ENCODE peak calls at places on chromosomes 4 and X, in five cellular contexts. W is bronchial epithelial cell, M is suprapubic skin, R is stomach, K is PC-9. E is an unnamed sample. For H3K27me3, the result is how much of the 10 kb centered on the place peaks cover.

GRCh38 chr4:86015412-86016350 is 344.2 kb downstream of the MAPK10 start:
- DNase-seq in W (no peak), M (no peak), R (no peak), K (no peak), E (no peak)

GRCh38 chrX:76148753-76149152 is 24.1 kb upstream of the PBDC1 start:
- DNase-seq in W (peak), M (peak), R (no peak), K (peak), E (peak)

GRCh38 chr4:123304151-123305021 is 92.2 kb upstream of the SPRY1 start:
- DNase-seq in W (no peak), M (no peak), R (no peak), K (no peak), E (no peak)

GRCh38 chr4:152708806-152709205 is 29.0 kb upstream of the TMEM154 start:
- DNase-seq in W (no peak), M (no peak), R (no peak), K (no peak), E (no peak)

GRCh38 chrX:21666679-21667078 is 8.5 kb upstream of the KLHL34 start:
- DNase-seq in W (no peak), M (no peak), R (no peak), K (no peak), E (no peak)

GRCh38 chrX:132216806-132217202 is 2.4 kb downstream of the RAP2C start:
- DNase-seq in W (peak), M (no peak), R (no peak), K (no peak), E (no peak)

GRCh38 chrX:124086411-124086810 is 124.9 kb downstream of the STAG2 start:
- DNase-seq in W (no peak), M (no peak), R (no peak), K (no peak), E (no peak)

GRCh38 chr4:55931833-55932232 is 16.9 kb upstream of the CEP135 start:
- DNase-seq in W (no peak), M (no peak), R (no peak), K (no peak), E (no peak)

GRCh38 chrX:10169180-10169579 is 12.4 kb downstream of the CLCN4 start:
- DNase-seq in W (no peak), M (no peak), R (no peak), K (no peak), E (no peak)

GRCh38 chr4:26701786-26702227 is 117.9 kb downstream of the TBC1D19 start:
- DNase-seq in W (peak), M (no peak), R (no peak), K (no peak), E (no peak)

GRCh38 chrX:50769389-50770063 is 44.5 kb downstream of the SHROOM4 start:
- DNase-seq in W (peak), M (no peak), R (no peak), K (no peak), E (no peak)

GRCh38 chr4:159747983-159748382 is 645.1 kb downstream of the RAPGEF2 start:
- DNase-seq in W (no peak), M (no peak), R (no peak), K (no peak), E (no peak)

GRCh38 chr4:79977131-79977840 is 95.7 kb downstream of the ANTXR2 start:
- DNase-seq in W (no peak), M (no peak), R (no peak), K (no peak), E (no peak)

GRCh38 chr4:18932940-18933339 is 911.4 kb upstream of the LCORL start:
- DNase-seq in W (no peak), M (no peak), R (no peak), K (no peak), E (no peak)

DNA sequence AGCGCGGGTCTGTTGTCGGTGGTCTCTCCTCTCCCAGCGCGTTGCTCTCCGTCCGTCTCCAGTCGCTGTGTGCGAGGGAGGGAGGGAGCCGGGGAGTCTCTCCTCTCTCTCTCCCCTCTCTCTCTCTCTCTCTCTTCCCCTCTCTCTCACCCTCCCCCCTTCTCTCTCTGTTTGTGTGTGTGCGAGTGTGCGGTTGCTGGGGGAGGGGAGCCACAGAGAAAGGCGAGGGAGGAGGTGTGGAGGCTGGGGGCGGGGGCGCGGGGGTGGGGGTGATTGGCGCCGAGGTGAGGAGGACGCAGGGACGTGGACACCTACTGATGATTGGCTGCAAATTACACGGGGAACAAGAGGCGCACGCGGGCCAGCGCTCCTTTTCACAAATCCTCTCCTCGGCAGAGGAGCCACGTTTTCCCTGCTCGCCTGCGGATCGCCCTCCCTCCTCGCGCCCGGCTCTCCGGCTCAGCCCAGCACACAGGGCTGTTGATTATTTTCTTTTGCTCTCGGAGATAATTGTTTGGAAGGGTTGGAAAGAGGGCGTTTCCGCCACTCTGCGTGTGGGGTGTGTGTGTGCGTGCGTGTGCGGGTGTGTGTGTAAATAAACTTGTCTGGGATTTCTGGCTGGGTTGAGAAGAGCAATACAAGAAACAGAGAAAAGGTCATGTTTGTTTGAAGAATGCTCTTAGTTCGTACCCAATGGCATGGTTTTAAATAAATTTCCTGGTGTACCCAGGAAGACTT is at the start of gene CXXC4:
- DNase-seq in W (peak), M (peak), R (peak), K (peak), E (peak)
- H3K27me3 ChIP-seq in W (under half), M (under half), R (under half), K (under half), E (half or more)

GRCh38 chrX:429266-429825 is 42.6 kb upstream of the PPP2R3B start:
- DNase-seq in W (no peak), M (no peak), R (no peak), K (no peak), E (no peak)

GRCh38 chrX:425056-425455 is 38.3 kb upstream of the PPP2R3B start:
- DNase-seq in W (no peak), M (no peak), R (no peak), K (no peak), E (no peak)

GRCh38 chrX:431032-431431 is 44.3 kb upstream of the PPP2R3B start:
- DNase-seq in W (no peak), M (no peak), R (no peak), K (no peak), E (no peak)

GRCh38 chrX:426881-427280 is 40.2 kb upstream of the PPP2R3B start:
- DNase-seq in W (no peak), M (no peak), R (no peak), K (no peak), E (no peak)

DNA sequence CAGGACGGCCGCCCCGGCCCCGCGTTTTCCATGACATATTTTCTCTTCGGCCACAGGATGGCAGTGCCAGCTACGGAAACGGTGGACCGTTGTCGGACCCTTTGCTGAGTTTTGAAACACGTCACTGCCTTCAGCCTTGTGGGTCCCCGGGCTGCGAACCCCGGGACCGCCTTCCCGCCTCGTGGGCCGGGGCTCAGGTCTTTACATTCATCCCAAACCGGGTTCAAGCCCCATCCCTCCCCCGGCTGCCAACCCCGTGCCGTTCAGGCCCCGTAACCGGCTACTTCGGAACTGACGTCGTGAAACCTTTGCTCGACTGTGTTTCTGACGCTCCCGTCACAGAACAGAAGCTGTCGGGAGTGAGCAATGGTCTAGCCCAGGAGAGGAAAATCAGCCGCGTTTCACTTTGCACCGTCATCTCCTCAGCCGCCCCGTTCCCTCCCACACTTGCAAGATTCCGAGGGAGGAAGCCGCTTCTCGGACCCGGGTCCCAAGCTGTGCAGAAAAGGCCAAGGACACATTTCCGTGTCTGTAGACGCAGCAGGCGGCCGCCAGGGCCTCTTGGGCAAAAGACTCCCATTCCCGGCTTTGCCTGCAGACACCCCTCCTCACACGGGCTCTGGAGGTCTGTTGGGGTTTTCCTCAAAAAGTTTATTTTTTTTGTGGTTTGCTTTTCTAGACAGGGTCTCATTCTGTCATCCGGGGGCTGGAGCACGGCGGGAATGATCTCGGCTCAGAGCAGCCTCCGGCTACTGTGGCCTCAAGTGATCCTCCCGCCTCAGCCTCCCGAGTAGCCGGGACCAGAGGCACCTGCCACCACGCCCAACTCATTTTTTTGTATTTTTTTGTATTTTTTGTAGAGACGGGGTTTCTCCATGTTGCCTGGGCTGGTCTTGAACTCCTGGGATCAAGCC is 41.4 kb upstream of the PPP2R3B start:
- DNase-seq in W (no peak), M (no peak), R (no peak), K (no peak), E (no peak)
- H3K4me3 ChIP-seq in W (no peak), M (peak), R (no peak), K (no peak), E (no peak)

GRCh38 chrX:100654256-100654655 is 10.3 kb downstream of the SRPX2 start:
- DNase-seq in W (peak), M (no peak), R (no peak), K (no peak), E (no peak)
- TF ChIP-seq CTCF in W (peak), M (no peak), R (no peak), K (no peak), E (no peak)

GRCh38 chrX:8737883-8738282 is 5.9 kb upstream of the ANOS1 start:
- DNase-seq in W (no peak), M (no peak), R (no peak), K (no peak), E (no peak)

GRCh38 chrX:8741981-8742380 is 10.0 kb upstream of the ANOS1 start:
- DNase-seq in W (no peak), M (no peak), R (no peak), K (no peak), E (no peak)

GRCh38 chrX:8743126-8743732 is 11.3 kb upstream of the ANOS1 start:
- DNase-seq in W (no peak), M (no peak), R (peak), K (peak), E (peak)

GRCh38 chrX:8738588-8739189 is 6.8 kb upstream of the ANOS1 start:
- DNase-seq in W (no peak), M (no peak), R (peak), K (peak), E (peak)
- H3K27me3 ChIP-seq in W (under half), M (under half), R (under half), K (under half), E (under half)

DNA sequence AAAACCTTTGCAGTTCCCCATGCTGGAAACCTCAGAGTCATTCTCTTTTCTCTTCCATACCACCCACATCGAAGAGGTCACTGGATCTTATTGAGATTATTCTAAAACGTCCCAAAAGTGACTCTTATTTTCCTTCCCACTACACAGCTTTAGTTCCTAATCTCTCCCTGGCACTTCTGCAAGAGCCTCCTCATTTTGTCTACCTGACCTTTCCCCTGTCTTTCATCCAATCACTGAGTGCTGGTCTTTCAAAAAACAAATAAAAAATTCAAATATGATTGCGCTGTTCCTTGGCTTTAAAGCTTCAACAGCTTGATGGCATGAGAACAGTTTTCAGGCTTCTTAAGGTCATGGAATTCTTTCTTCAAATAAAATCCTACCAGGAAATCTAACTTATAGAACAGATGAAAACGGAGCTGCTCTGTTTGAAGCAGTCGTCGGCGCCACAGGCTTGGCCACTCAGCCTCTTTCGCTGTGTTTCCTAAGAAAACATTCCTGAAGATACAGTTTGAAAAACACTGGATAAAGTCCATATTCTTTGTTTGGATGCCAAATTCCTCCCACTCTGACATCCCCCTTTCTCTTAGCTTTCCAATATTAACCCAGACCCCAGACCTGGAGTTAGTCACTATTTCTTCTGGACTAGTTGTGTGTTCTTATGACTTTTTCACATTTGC is 12.5 kb downstream of the SYTL5 start:
- DNase-seq in W (no peak), M (no peak), R (peak), K (no peak), E (no peak)
- H3K4me3 ChIP-seq in W (no peak), M (no peak), R (no peak), K (no peak), E (no peak)

GRCh38 chr4:168151313-168151712 is 59.0 kb downstream of the ANXA10 start:
- DNase-seq in W (no peak), M (no peak), R (no peak), K (no peak), E (no peak)

GRCh38 chr4:168150651-168151050 is 58.3 kb downstream of the ANXA10 start:
- DNase-seq in W (no peak), M (no peak), R (no peak), K (no peak), E (no peak)

GRCh38 chr4:168152837-168153500 is 60.6 kb downstream of the ANXA10 start:
- DNase-seq in W (no peak), M (no peak), R (no peak), K (no peak), E (no peak)

GRCh38 chr4:168154546-168155277 is 62.4 kb downstream of the ANXA10 start:
- DNase-seq in W (no peak), M (no peak), R (no peak), K (no peak), E (no peak)

DNA sequence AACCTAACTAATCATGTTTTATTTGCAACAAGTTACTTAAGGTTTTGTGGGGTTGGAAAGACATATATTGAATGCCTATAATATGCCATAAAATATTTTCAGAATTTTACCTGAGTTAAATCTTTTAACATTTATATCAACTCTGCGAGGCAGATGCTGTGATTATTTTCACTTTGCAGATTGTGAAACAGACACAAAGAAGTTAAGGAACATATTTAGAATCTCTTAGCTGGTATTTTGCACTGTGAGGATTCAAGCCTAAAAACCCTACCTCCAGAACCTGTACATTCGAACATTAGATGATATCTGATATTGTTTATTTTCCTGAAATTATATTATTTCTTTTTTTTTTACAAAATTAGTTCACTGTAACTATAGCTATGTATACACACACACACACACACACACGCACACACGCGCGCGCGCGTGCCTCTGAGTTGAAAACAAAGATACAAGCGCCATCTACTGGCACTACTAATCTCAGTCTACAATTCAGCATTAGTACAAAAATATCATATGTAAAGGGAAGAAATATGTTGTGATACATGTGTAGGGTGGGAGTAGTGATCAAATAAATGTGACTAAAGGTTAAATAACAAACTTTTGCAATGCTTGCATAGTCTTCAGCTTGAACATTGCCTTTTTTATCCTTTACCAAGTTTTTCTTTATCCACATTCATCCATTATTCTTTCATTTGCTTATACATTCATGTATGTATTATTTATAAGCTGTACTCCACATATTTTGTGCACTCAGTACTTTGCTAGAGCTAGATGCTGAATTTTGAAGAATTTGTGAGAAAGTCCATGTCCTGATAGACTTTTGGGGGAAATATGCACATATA is 61.5 kb downstream of the ANXA10 start:
- DNase-seq in W (peak), M (no peak), R (peak), K (peak), E (peak)
- TF ChIP-seq CTCF in W (peak), M (peak), R (peak), K (peak), E (peak)

GRCh38 chrX:42944381-42944998 is 166.5 kb upstream of the PPP1R2C start:
- DNase-seq in W (no peak), M (no peak), R (no peak), K (no peak), E (no peak)
- H3K27me3 ChIP-seq in W (under half), M (under half), R (under half), K (under half), E (under half)

GRCh38 chrX:19776753-19777152 is 110.6 kb downstream of the SH3KBP1 start:
- DNase-seq in W (no peak), M (no peak), R (no peak), K (no peak), E (no peak)
- H3K4me3 ChIP-seq in W (no peak), M (no peak), R (no peak), K (no peak), E (no peak)

DNA sequence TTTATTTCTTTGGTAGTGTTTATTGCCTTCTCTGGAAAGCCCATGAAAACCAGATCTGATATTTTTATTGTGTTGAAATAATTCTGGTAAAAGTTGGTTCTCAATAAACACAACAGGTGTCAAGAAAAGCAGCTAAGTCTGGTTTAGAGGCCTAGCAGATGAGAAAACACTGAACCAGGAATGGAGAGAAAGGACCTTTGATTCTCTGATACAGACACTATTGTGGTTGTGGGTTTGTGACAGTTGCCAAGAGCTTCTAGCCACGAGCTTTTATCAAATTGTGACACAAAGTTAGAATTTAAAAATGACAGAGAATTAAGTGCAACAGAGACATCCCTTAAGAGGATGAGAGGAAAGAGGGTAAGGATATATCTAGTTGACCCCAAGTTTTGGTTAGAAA is 42.6 kb downstream of the DDIT4L start:
- DNase-seq in W (no peak), M (no peak), R (no peak), K (no peak), E (no peak)
- TF ChIP-seq CTCF in W (no peak), M (no peak), R (no peak), K (no peak), E (no peak)